ENCODE peak calls at places on chromosomes 6 and 20, in four cellular contexts. H, I, C and Q are unnamed samples.

GRCh38 chr6:65259982-65260381 is 447.0 kb downstream of the EYS start:
- DNase-seq in H (no peak), I (no peak), C (no peak), Q (no peak)

GRCh38 chr6:139544699-139545052 is 170.2 kb upstream of the CITED2 start:
- DNase-seq in H (no peak), I (no peak), C (no peak), Q (no peak)

GRCh38 chr20:25233016-25233772 is 14.7 kb upstream of the PYGB start:
- DNase-seq in H (no peak), I (no peak), C (no peak), Q (no peak)

GRCh38 chr6:1916334-1916985 is 306.7 kb downstream of the FOXC1 start:
- DNase-seq in H (no peak), I (no peak), C (no peak), Q (no peak)

GRCh38 chr6:104953410-104953953 is 3.4 kb upstream of the LIN28B start:
- DNase-seq in H (no peak), I (no peak), C (peak), Q (peak)

GRCh38 chr6:140441256-140441655 is 1066.8 kb upstream of the CITED2 start:
- DNase-seq in H (no peak), I (peak), C (peak), Q (peak)

GRCh38 chr20:309306-309840 is 12.0 kb downstream of the ZCCHC3 start:
- DNase-seq in H (no peak), I (peak), C (no peak), Q (no peak)

GRCh38 chr20:703010-703409 is 27.4 kb upstream of the SCRT2 start:
- DNase-seq in H (no peak), I (no peak), C (no peak), Q (no peak)

GRCh38 chr6:40349566-40350192 is 237.5 kb downstream of the LRFN2 start:
- DNase-seq in H (no peak), I (no peak), C (no peak), Q (no peak)

GRCh38 chr6:79432726-79433125 is 104.5 kb downstream of the LCA5 start:
- DNase-seq in H (no peak), I (no peak), C (no peak), Q (no peak)

GRCh38 chr6:1105833-1106400 is 206.0 kb upstream of the FOXQ1 start:
- DNase-seq in H (no peak), I (no peak), C (no peak), Q (no peak)

GRCh38 chr6:152093711-152094110 is 286.2 kb downstream of the ESR1 start:
- DNase-seq in H (no peak), I (no peak), C (no peak), Q (no peak)

DNA sequence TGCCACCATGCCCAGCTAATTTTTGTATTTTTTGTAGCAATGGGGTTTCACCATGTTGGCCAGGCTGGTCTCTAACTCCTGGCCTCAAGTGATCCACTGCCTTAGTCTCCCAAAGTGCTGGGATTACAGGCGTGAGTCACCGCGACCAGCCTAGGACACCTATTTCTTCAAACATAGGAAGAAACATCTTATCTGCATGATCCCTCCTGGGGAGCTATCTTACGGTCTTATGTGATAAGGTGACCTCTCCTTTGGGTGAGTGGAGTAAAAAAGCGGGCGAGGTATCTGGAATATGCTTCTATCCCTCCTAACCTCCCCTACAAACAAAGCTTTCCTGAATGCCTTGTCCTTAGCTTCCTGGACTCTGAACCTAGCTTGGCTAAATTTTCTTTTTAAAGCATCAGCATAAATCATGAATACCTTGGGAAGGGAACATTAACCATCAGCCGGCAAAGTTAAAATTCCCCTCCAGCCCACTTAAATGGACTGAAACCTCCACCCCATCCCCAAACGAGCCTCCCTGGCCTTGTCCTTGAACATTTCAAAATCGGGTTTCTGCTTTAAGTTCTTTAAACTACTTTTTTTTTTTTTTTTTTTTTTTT is 24.5 kb downstream of the RIPOR3 start:
- DNase-seq in H (no peak), I (no peak), C (peak), Q (no peak)
- TF ChIP-seq USF1 in H (no peak), I (no peak), C (no peak), Q (no peak)

GRCh38 chr6:37806213-37806612 is 13.3 kb upstream of the ZFAND3 start:
- DNase-seq in H (no peak), I (no peak), C (no peak), Q (no peak)

GRCh38 chr6:37804676-37805075 is 14.9 kb upstream of the ZFAND3 start:
- DNase-seq in H (no peak), I (no peak), C (no peak), Q (no peak)

GRCh38 chr6:37812835-37813234 is 6.7 kb upstream of the ZFAND3 start:
- DNase-seq in H (no peak), I (no peak), C (no peak), Q (no peak)

GRCh38 chr6:37807656-37808055 is 11.9 kb upstream of the ZFAND3 start:
- DNase-seq in H (no peak), I (peak), C (no peak), Q (no peak)

DNA sequence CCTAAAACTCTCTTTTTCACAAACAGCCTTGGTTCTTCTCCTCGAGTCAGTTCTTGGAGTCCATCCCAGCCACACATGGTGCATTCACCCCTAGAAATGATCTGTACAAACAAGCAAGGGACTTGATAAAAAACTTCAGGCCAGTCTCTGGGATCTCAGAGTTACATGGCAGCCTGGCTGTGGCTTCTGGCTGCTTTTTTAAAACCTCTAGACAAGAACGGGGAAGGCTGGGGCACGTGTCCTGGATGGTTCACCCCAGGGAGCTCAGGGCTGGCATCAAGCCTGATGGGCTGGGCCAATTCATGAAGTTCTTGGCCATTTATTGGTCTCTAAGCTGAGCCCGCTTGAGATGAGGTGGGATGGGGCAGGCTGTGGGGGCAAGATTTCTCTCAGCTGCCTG is 10.4 kb upstream of the ZFAND3 start:
- DNase-seq in H (no peak), I (no peak), C (no peak), Q (no peak)
- TF ChIP-seq USF1 in H (no peak), I (no peak), C (no peak), Q (no peak)

DNA sequence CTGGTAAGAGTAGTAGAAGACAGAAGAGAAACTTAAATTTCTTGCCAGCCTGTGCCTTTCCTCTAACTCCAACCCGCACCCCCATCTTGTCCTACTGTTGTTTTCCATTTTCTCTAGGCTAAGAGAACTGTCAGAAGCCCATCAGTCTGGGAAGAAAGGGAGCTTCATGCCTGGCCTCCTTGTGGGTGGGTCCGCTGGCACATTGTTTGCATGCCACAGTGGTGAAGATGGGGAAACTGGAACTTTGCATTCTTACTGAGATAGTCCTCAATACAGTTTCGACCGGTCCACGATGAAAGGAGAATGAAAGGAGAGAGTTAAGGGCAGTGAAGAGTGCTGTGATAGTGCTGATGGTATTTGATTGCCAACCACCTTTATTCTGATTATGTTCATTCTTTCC is 103.1 kb downstream of the TCP11 start:
- DNase-seq in H (no peak), I (no peak), C (no peak), Q (no peak)
- TF ChIP-seq USF1 in H (no peak), I (no peak), C (no peak), Q (no peak)

DNA sequence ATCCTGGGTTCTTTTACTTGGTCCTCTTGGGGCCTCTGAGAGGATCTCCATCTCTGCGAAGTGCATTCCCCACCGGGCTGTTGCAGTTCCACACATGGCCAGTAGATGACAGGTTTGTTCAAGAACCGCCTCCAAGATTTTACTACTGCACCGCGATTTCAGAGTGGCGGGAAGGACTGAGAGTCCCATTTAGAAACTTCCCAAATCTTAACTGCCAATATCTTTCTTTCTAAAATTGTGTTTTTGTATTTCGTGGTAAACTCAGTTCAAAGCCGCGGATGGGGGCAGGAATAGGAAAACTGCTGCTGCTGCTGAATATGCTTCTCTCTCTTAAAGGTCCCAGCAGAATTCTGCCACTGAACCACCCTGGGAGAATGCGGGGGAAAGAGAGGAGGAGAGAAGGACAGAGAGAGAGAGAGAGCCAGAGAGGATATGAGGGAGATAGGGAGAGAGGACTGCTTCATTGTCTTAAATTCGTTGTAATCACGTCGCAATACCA is 8.6 kb upstream of the BTNL2 start:
- DNase-seq in H (no peak), I (peak), C (peak), Q (peak)
- TF ChIP-seq USF1 in H (no peak), I (no peak), C (no peak), Q (no peak)